ENCODE peak calls at places on chromosomes 2 and 18, in four cellular contexts. One of them, this sample, is unnamed.

GRCh38 chr2:134410006-134410405 is 156.1 kb downstream of the MGAT5 start:
- DNase-seq in bronchial epithelial cell: no peak
- DNase-seq in breast epithelium: no peak
- DNase-seq in endodermal cell: no peak
- DNase-seq in this sample: no peak

GRCh38 chr2:108403494-108403893 is 25.7 kb downstream of the SULT1C4 start:
- DNase-seq in bronchial epithelial cell: no peak
- DNase-seq in breast epithelium: no peak
- DNase-seq in endodermal cell: peak
- DNase-seq in this sample: no peak

GRCh38 chr2:16413257-16413656 is 252.4 kb downstream of the CYRIA start:
- DNase-seq in breast epithelium: no peak
- DNase-seq in endodermal cell: no peak
- DNase-seq in bronchial epithelial cell: no peak
- DNase-seq in this sample: no peak

GRCh38 chr2:174350018-174350417 is 15.3 kb downstream of the SP9 start:
- DNase-seq in breast epithelium: no peak
- DNase-seq in bronchial epithelial cell: no peak
- DNase-seq in endodermal cell: no peak
- DNase-seq in this sample: no peak

GRCh38 chr2:28896906-28897305 is 2.4 kb downstream of the WDR43 start:
- DNase-seq in bronchial epithelial cell: peak
- DNase-seq in endodermal cell: no peak
- DNase-seq in breast epithelium: no peak
- DNase-seq in this sample: no peak

GRCh38 chr18:63977040-63977439 is 7.2 kb downstream of the SERPINB8 start:
- DNase-seq in breast epithelium: no peak
- DNase-seq in endodermal cell: no peak
- DNase-seq in bronchial epithelial cell: no peak
- DNase-seq in this sample: no peak

GRCh38 chr2:197835293-197835692 is 30.9 kb downstream of the PLCL1 start:
- DNase-seq in bronchial epithelial cell: no peak
- DNase-seq in endodermal cell: no peak
- DNase-seq in breast epithelium: no peak
- DNase-seq in this sample: no peak

GRCh38 chr2:121634354-121635307 is 14.6 kb downstream of the CLASP1 start:
- DNase-seq in endodermal cell: no peak
- DNase-seq in breast epithelium: no peak
- DNase-seq in bronchial epithelial cell: peak
- DNase-seq in this sample: no peak

GRCh38 chr2:46407852-46408455 is 71.4 kb upstream of the TMEM247 start:
- DNase-seq in endodermal cell: no peak
- DNase-seq in breast epithelium: peak
- DNase-seq in bronchial epithelial cell: no peak
- DNase-seq in this sample: no peak

GRCh38 chr2:109218087-109218791 is 89.2 kb downstream of the SH3RF3 start:
- DNase-seq in breast epithelium: peak
- DNase-seq in bronchial epithelial cell: no peak
- DNase-seq in endodermal cell: no peak
- DNase-seq in this sample: no peak

GRCh38 chr2:173027181-173028128 is 48.2 kb upstream of the MAP3K20 start:
- DNase-seq in endodermal cell: peak
- DNase-seq in bronchial epithelial cell: peak
- DNase-seq in breast epithelium: peak
- DNase-seq in this sample: peak

GRCh38 chr2:236638707-236639106 is 69.1 kb downstream of the ACKR3 start:
- DNase-seq in endodermal cell: peak
- DNase-seq in bronchial epithelial cell: no peak
- DNase-seq in breast epithelium: no peak
- DNase-seq in this sample: no peak

GRCh38 chr2:47569658-47570398 is 166.9 kb downstream of the MSH2 start:
- DNase-seq in bronchial epithelial cell: no peak
- DNase-seq in endodermal cell: peak
- DNase-seq in breast epithelium: no peak
- DNase-seq in this sample: peak

GRCh38 chr2:199850718-199851498 is at the start of gene FTCDNL1:
- DNase-seq in endodermal cell: peak
- DNase-seq in bronchial epithelial cell: peak
- DNase-seq in breast epithelium: peak
- DNase-seq in this sample: peak

GRCh38 chr2:196851068-196851467 is 41.9 kb upstream of the C2orf66 start:
- DNase-seq in breast epithelium: no peak
- DNase-seq in bronchial epithelial cell: no peak
- DNase-seq in endodermal cell: no peak
- DNase-seq in this sample: no peak

GRCh38 chr18:11031966-11032365 is 117.4 kb downstream of the PIEZO2 start:
- DNase-seq in endodermal cell: no peak
- DNase-seq in bronchial epithelial cell: no peak
- DNase-seq in breast epithelium: no peak
- DNase-seq in this sample: no peak

GRCh38 chr2:202410092-202410491 is 34.0 kb downstream of the BMPR2 start:
- DNase-seq in bronchial epithelial cell: no peak
- DNase-seq in breast epithelium: no peak
- DNase-seq in endodermal cell: no peak
- DNase-seq in this sample: no peak

GRCh38 chr2:60416221-60417008 is 137.0 kb downstream of the BCL11A start:
- DNase-seq in bronchial epithelial cell: peak
- DNase-seq in breast epithelium: peak
- DNase-seq in endodermal cell: peak
- DNase-seq in this sample: no peak

GRCh38 chr2:30315391-30316055 is 84.2 kb downstream of the LBH start:
- DNase-seq in bronchial epithelial cell: peak
- DNase-seq in endodermal cell: no peak
- DNase-seq in breast epithelium: no peak
- DNase-seq in this sample: no peak

GRCh38 chr2:86770816-86771215 is 19.9 kb downstream of the CD8A start:
- DNase-seq in breast epithelium: no peak
- DNase-seq in endodermal cell: no peak
- DNase-seq in bronchial epithelial cell: no peak
- DNase-seq in this sample: no peak

GRCh38 chr2:88452980-88453582 is 588 bp upstream of the FOXI3 start:
- DNase-seq in endodermal cell: peak
- DNase-seq in bronchial epithelial cell: peak
- DNase-seq in breast epithelium: no peak
- DNase-seq in this sample: peak

GRCh38 chr2:99467390-99467789 is 22.4 kb downstream of the REV1 start:
- DNase-seq in bronchial epithelial cell: no peak
- DNase-seq in breast epithelium: no peak
- DNase-seq in endodermal cell: no peak
- DNase-seq in this sample: no peak

GRCh38 chr2:148592812-148593211 is 51.7 kb upstream of the EPC2 start:
- DNase-seq in endodermal cell: no peak
- DNase-seq in breast epithelium: no peak
- DNase-seq in bronchial epithelial cell: no peak
- DNase-seq in this sample: no peak

GRCh38 chr2:143117225-143117624 is 12.0 kb upstream of the ARHGAP15 start:
- DNase-seq in bronchial epithelial cell: no peak
- DNase-seq in breast epithelium: no peak
- DNase-seq in endodermal cell: no peak
- DNase-seq in this sample: no peak

GRCh38 chr2:220076734-220077133 is 449.3 kb downstream of the SLC4A3 start:
- DNase-seq in endodermal cell: peak
- DNase-seq in bronchial epithelial cell: peak
- DNase-seq in breast epithelium: peak
- DNase-seq in this sample: no peak

GRCh38 chr18:57980573-57981348 is 63.3 kb upstream of the NEDD4L start:
- DNase-seq in breast epithelium: no peak
- DNase-seq in bronchial epithelial cell: peak
- DNase-seq in endodermal cell: no peak
- DNase-seq in this sample: no peak

GRCh38 chr2:232761301-232761907 is 15.0 kb downstream of the KCNJ13 start:
- DNase-seq in bronchial epithelial cell: peak
- DNase-seq in endodermal cell: peak
- DNase-seq in breast epithelium: no peak
- DNase-seq in this sample: no peak

GRCh38 chr2:106116248-106116647 is 77.9 kb downstream of the UXS1 start:
- DNase-seq in bronchial epithelial cell: no peak
- DNase-seq in endodermal cell: no peak
- DNase-seq in breast epithelium: no peak
- DNase-seq in this sample: no peak

GRCh38 chr2:9405636-9406035 is 17.7 kb downstream of the ITGB1BP1 start:
- DNase-seq in bronchial epithelial cell: no peak
- DNase-seq in endodermal cell: no peak
- DNase-seq in breast epithelium: no peak
- DNase-seq in this sample: no peak

GRCh38 chr2:233032551-233033320 is at the start of gene NEU2:
- DNase-seq in bronchial epithelial cell: no peak
- DNase-seq in breast epithelium: no peak
- DNase-seq in endodermal cell: no peak
- DNase-seq in this sample: no peak

GRCh38 chr2:128378231-128379020 is 59.8 kb upstream of the HS6ST1 start:
- DNase-seq in breast epithelium: no peak
- DNase-seq in endodermal cell: no peak
- DNase-seq in bronchial epithelial cell: no peak
- DNase-seq in this sample: no peak

GRCh38 chr18:25005602-25006375 is 346.2 kb downstream of the ZNF521 start:
- DNase-seq in breast epithelium: no peak
- DNase-seq in bronchial epithelial cell: peak
- DNase-seq in endodermal cell: no peak
- DNase-seq in this sample: no peak

GRCh38 chr2:232668805-232669444 is 28.2 kb upstream of the GIGYF2 start:
- DNase-seq in bronchial epithelial cell: no peak
- DNase-seq in breast epithelium: no peak
- DNase-seq in endodermal cell: peak
- DNase-seq in this sample: peak

GRCh38 chr2:33522571-33522970 is 46.1 kb downstream of the RASGRP3 start:
- DNase-seq in bronchial epithelial cell: no peak
- DNase-seq in endodermal cell: no peak
- DNase-seq in breast epithelium: no peak
- DNase-seq in this sample: no peak

GRCh38 chr2:28527196-28527595 is 31.3 kb downstream of the PLB1 start:
- DNase-seq in breast epithelium: no peak
- DNase-seq in endodermal cell: peak
- DNase-seq in bronchial epithelial cell: no peak
- DNase-seq in this sample: no peak

GRCh38 chr2:46548103-46548486 is 68.7 kb downstream of the TMEM247 start:
- DNase-seq in breast epithelium: no peak
- DNase-seq in bronchial epithelial cell: no peak
- DNase-seq in endodermal cell: no peak
- DNase-seq in this sample: no peak

GRCh38 chr2:112623913-112624777 is 21.6 kb upstream of the SLC20A1 start:
- DNase-seq in endodermal cell: peak
- DNase-seq in breast epithelium: no peak
- DNase-seq in bronchial epithelial cell: peak
- DNase-seq in this sample: no peak

GRCh38 chr2:54723300-54724149 is at the start of gene EML6:
- DNase-seq in endodermal cell: peak
- DNase-seq in breast epithelium: peak
- DNase-seq in bronchial epithelial cell: peak
- DNase-seq in this sample: peak
- TF ChIP-seq CTCF in endodermal cell: peak
- TF ChIP-seq CTCF in breast epithelium: no peak
- TF ChIP-seq CTCF in bronchial epithelial cell: peak
- TF ChIP-seq CTCF in this sample: no peak

GRCh38 chr2:38160517-38160916 is 84.6 kb upstream of the CYP1B1 start:
- DNase-seq in endodermal cell: no peak
- DNase-seq in bronchial epithelial cell: no peak
- DNase-seq in breast epithelium: no peak
- DNase-seq in this sample: no peak
- TF ChIP-seq CTCF in endodermal cell: no peak
- TF ChIP-seq CTCF in bronchial epithelial cell: no peak
- TF ChIP-seq CTCF in breast epithelium: no peak
- TF ChIP-seq CTCF in this sample: no peak

GRCh38 chr2:20107776-20108175 is 56.3 kb upstream of the LAPTM4A start:
- DNase-seq in breast epithelium: no peak
- DNase-seq in endodermal cell: no peak
- DNase-seq in bronchial epithelial cell: peak
- DNase-seq in this sample: no peak

GRCh38 chr2:20104900-20105545 is 53.6 kb upstream of the LAPTM4A start:
- DNase-seq in bronchial epithelial cell: no peak
- DNase-seq in endodermal cell: no peak
- DNase-seq in breast epithelium: no peak
- DNase-seq in this sample: no peak

GRCh38 chr2:20108655-20109396 is 57.4 kb upstream of the LAPTM4A start:
- DNase-seq in breast epithelium: no peak
- DNase-seq in endodermal cell: no peak
- DNase-seq in bronchial epithelial cell: peak
- DNase-seq in this sample: no peak

GRCh38 chr2:20103514-20103913 is 52.1 kb upstream of the LAPTM4A start:
- DNase-seq in bronchial epithelial cell: peak
- DNase-seq in breast epithelium: no peak
- DNase-seq in endodermal cell: no peak
- DNase-seq in this sample: no peak

GRCh38 chr2:20106746-20107145 is 55.3 kb upstream of the LAPTM4A start:
- DNase-seq in bronchial epithelial cell: no peak
- DNase-seq in breast epithelium: peak
- DNase-seq in endodermal cell: peak
- DNase-seq in this sample: peak
- TF ChIP-seq CTCF in bronchial epithelial cell: peak
- TF ChIP-seq CTCF in breast epithelium: peak
- TF ChIP-seq CTCF in endodermal cell: peak
- TF ChIP-seq CTCF in this sample: peak

DNA sequence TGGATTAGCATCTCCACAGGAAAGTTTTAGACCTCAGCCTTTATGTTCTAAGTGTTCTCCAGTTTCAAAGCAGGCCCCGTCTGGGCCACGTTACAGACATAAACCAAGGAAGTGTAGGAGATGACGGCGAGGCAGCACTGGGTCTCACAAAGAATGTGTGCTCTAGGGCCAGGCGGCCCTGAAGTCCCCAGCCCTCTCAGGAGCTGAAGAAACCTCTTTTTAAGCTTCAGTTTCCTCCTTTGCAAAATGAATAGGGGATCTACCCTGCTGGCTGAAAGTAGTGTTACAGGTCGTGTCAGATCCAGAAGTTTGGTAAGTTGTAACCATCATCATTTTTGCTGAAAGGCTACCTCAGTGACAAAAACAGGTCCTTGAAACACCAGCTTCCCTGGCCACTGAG is 81.7 kb downstream of the SPRED2 start:
- DNase-seq in breast epithelium: no peak
- DNase-seq in endodermal cell: peak
- DNase-seq in bronchial epithelial cell: peak
- DNase-seq in this sample: peak
- TF ChIP-seq CTCF in breast epithelium: no peak
- TF ChIP-seq CTCF in endodermal cell: peak
- TF ChIP-seq CTCF in bronchial epithelial cell: peak
- TF ChIP-seq CTCF in this sample: peak

DNA sequence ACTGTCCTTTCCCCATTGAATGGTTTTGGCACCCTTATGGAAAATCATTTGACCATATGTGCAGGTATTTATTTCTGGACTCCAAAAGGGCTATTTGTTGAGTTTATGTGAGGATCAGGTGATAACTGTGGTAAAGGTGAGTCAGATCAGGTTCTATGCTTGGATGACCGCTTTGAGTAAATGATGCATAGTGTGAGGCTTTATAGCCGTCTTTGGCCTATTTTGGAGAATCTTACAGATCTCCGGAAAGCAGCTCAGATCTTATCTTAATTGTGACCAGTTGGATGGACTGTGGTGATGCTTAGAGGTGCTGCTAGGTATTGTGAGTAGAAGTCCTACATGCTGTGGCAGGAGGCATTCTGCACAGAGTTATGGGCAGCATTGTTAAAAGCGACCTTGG is 126.2 kb downstream of the METTL8 start:
- DNase-seq in endodermal cell: peak
- DNase-seq in breast epithelium: no peak
- DNase-seq in bronchial epithelial cell: no peak
- DNase-seq in this sample: no peak
- TF ChIP-seq CTCF in endodermal cell: no peak
- TF ChIP-seq CTCF in breast epithelium: no peak
- TF ChIP-seq CTCF in bronchial epithelial cell: no peak
- TF ChIP-seq CTCF in this sample: no peak

GRCh38 chr18:50356036-50356945 is 18.6 kb upstream of the SKA1 start:
- DNase-seq in endodermal cell: peak
- DNase-seq in breast epithelium: no peak
- DNase-seq in bronchial epithelial cell: peak
- DNase-seq in this sample: no peak
- TF ChIP-seq CTCF in endodermal cell: peak
- TF ChIP-seq CTCF in breast epithelium: no peak
- TF ChIP-seq CTCF in bronchial epithelial cell: no peak
- TF ChIP-seq CTCF in this sample: no peak

This sample was measured in nephron progenitor cell.